ENCODE peak calls at places on chromosomes 7 and 10, in five cellular contexts. P is mesothelial cell of epicardium, F is AG09319, C is lower lobe of right lung, D is AG10803. N is an unnamed sample.

GRCh38 chr7:151366872-151367207 is 25.2 kb downstream of the NUB1 start:
- DNase-seq in P (no peak), F (peak; percentile 14), C (no peak), D (peak; percentile 92), N (no peak)

GRCh38 chr7:103795112-103795511 is 194.3 kb downstream of the RELN start:
- DNase-seq in P (no peak), F (no peak), C (no peak), D (no peak), N (no peak)

GRCh38 chr7:39465055-39465929 is 100.9 kb upstream of the YAE1 start:
- DNase-seq in P (peak; percentile 62), F (peak; percentile 25), C (no peak), D (peak; percentile 67), N (no peak)

GRCh38 chr10:86642021-86642420 is 12.3 kb upstream of the OPN4 start:
- DNase-seq in P (no peak), F (no peak), C (no peak), D (no peak), N (no peak)

GRCh38 chr10:71998840-71999194 is 34.6 kb downstream of the CHST3 start:
- DNase-seq in P (peak; percentile 53), F (peak; percentile 34), C (no peak), D (peak; percentile 69), N (no peak)

GRCh38 chr10:22823109-22823508 is 104.7 kb upstream of the ARMC3 start:
- DNase-seq in P (no peak), F (no peak), C (no peak), D (peak; percentile 77), N (no peak)

GRCh38 chr10:44863344-44864041 is 47.6 kb upstream of the TMEM72 start:
- DNase-seq in P (no peak), F (no peak), C (no peak), D (no peak), N (no peak)

GRCh38 chr10:14009315-14010082 is 321.2 kb downstream of the FRMD4A start:
- DNase-seq in P (no peak), F (peak; percentile 73), C (no peak), D (peak; percentile 88), N (no peak)

GRCh38 chr10:130300608-130301025 is 164.4 kb downstream of the GLRX3 start:
- DNase-seq in P (no peak), F (no peak), C (peak; percentile 73), D (peak; percentile 48), N (no peak)

GRCh38 chr10:126070815-126071214 is 174.5 kb downstream of the FANK1 start:
- DNase-seq in P (no peak), F (no peak), C (no peak), D (no peak), N (no peak)

GRCh38 chr7:111132833-111133232 is 41.9 kb downstream of the LRRN3 start:
- DNase-seq in P (no peak), F (no peak), C (no peak), D (no peak), N (no peak)

GRCh38 chr7:50838675-50839377 is 56.1 kb upstream of the GRB10 start:
- DNase-seq in P (no peak), F (peak; percentile 7), C (no peak), D (peak; percentile 66), N (no peak)

GRCh38 chr7:104943502-104944343 is 70.3 kb upstream of the KMT2E start:
- DNase-seq in P (peak; percentile 49), F (no peak), C (peak; percentile 80), D (no peak), N (peak; percentile 29)

GRCh38 chr7:31058688-31059087 is 6.6 kb downstream of the ADCYAP1R1 start:
- DNase-seq in P (no peak), F (no peak), C (no peak), D (no peak), N (no peak)

GRCh38 chr7:68155676-68156075 is 1159.0 kb downstream of the TYW1 start:
- DNase-seq in P (no peak), F (no peak), C (no peak), D (no peak), N (no peak)

GRCh38 chr7:128703605-128704004 is 31.5 kb downstream of the GARIN1A start:
- DNase-seq in P (no peak), F (no peak), C (no peak), D (peak; percentile 23), N (no peak)

GRCh38 chr7:115226410-115226809 is 304.5 kb downstream of the MDFIC start:
- DNase-seq in P (no peak), F (no peak), C (no peak), D (no peak), N (no peak)

GRCh38 chr7:7882888-7883287 is 85.7 kb upstream of the GLCCI1 start:
- DNase-seq in P (no peak), F (no peak), C (no peak), D (no peak), N (no peak)

GRCh38 chr7:114341648-114342047 is 73.0 kb upstream of the FOXP2 start:
- DNase-seq in P (no peak), F (no peak), C (no peak), D (no peak), N (no peak)

GRCh38 chr7:54967384-54967783 is 51.4 kb upstream of the EGFR start:
- DNase-seq in P (no peak), F (no peak), C (peak; percentile 63), D (peak; percentile 60), N (no peak)

GRCh38 chr7:129550673-129551360 is 48.5 kb downstream of the SMKR1 start:
- DNase-seq in P (no peak), F (peak; percentile 76), C (no peak), D (peak; percentile 49), N (no peak)

GRCh38 chr10:66564341-66564740 is 361.5 kb upstream of the LRRTM3 start:
- DNase-seq in P (no peak), F (no peak), C (no peak), D (no peak), N (no peak)

GRCh38 chr7:112022128-112022527 is 184.1 kb downstream of the DOCK4 start:
- DNase-seq in P (no peak), F (no peak), C (no peak), D (no peak), N (no peak)

GRCh38 chr7:131330299-131330698 is 2.6 kb downstream of the MKLN1 start:
- DNase-seq in P (no peak), F (no peak), C (no peak), D (no peak), N (no peak)

GRCh38 chr7:76191783-76192240 is 9.9 kb upstream of the SRRM3 start:
- DNase-seq in P (no peak), F (no peak), C (no peak), D (peak; percentile 16), N (no peak)

GRCh38 chr7:44534501-44534900 is 6.6 kb downstream of the NPC1L1 start:
- DNase-seq in P (no peak), F (no peak), C (no peak), D (no peak), N (no peak)

GRCh38 chr7:96734343-96734742 is 24.7 kb upstream of the SEM1 start:
- DNase-seq in P (no peak), F (no peak), C (no peak), D (no peak), N (no peak)

GRCh38 chr10:16854623-16855022 is 37.4 kb upstream of the RSU1 start:
- DNase-seq in P (no peak), F (no peak), C (no peak), D (peak; percentile 56), N (no peak)

GRCh38 chr7:87128883-87129282 is 23.4 kb upstream of the DMTF1 start:
- DNase-seq in P (no peak), F (no peak), C (no peak), D (no peak), N (no peak)

GRCh38 chr10:70751991-70752390 is 33.2 kb downstream of the TBATA start:
- DNase-seq in P (no peak), F (no peak), C (no peak), D (no peak), N (no peak)

GRCh38 chr10:66277481-66277880 is 648.4 kb upstream of the LRRTM3 start:
- DNase-seq in P (no peak), F (no peak), C (no peak), D (no peak), N (no peak)

GRCh38 chr7:130277763-130278643 is 11.3 kb downstream of the CPA2 start:
- DNase-seq in P (peak; percentile 57), F (peak; percentile 29), C (no peak), D (peak; percentile 75), N (no peak)

GRCh38 chr7:51012569-51013217 is 230.0 kb upstream of the GRB10 start:
- DNase-seq in P (no peak), F (no peak), C (no peak), D (no peak), N (no peak)

GRCh38 chr7:16412535-16413247 is 8.6 kb downstream of the CRPPA start:
- DNase-seq in P (no peak), F (no peak), C (no peak), D (no peak), N (no peak)

DNA sequence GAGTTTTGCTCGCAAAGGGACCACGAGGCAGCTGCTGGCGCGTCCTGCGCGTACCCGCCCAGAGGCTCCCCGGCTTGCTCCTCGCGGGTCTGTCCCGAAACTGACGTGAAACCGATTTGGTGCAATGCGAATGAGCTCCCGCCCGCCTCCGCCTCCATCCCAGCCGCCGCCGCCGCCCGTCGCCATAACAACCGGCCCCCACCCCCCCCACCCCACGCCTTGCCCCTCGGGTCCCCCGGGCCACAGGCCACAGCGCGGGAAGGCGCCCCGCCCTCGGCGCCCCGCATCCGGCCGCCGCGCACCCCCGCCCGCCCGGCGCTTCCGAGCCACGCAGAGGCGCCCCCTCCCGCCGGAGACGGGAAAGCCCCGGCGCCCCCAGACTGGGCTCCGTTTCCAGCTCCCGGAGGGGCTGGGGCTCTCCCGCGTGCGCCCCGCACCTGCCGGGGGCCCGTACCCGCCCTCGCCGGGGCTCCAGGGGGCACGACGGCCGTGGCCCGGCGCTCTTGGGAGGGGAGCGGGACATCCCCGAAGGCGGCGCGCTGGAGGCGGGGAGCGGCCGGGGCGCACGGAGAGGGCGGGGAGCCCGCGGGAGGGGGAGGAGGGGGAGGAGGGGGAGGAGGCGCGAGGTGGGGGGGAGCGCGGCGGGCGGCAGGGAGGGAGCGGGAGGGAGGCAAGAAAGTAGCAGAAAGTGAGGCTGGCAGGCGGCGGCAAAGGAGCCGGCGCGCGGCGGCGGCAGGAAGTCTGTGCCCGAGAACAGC is at the start of gene CAMK1D:
- DNase-seq in P (peak; percentile 75), F (peak; percentile 46), C (peak; percentile 90), D (peak; percentile 65), N (no peak)
- TF ChIP-seq CTCF in P (no peak), F (no peak), C (peak; percentile 24), D (no peak), N (no peak)

GRCh38 chr10:69636626-69637550 is 6.8 kb downstream of the FAM241B start:
- DNase-seq in P (peak; percentile 32), F (no peak), C (no peak), D (no peak), N (no peak)
- TF ChIP-seq CTCF in P (no peak), F (no peak), C (peak; percentile 14), D (peak; percentile 10), N (no peak)

GRCh38 chr7:142303650-142304049 is 45.8 kb upstream of the PRSS58 start:
- DNase-seq in P (no peak), F (no peak), C (no peak), D (no peak), N (no peak)
- TF ChIP-seq CTCF in P (no peak), F (no peak), C (no peak), D (no peak), N (no peak)

DNA sequence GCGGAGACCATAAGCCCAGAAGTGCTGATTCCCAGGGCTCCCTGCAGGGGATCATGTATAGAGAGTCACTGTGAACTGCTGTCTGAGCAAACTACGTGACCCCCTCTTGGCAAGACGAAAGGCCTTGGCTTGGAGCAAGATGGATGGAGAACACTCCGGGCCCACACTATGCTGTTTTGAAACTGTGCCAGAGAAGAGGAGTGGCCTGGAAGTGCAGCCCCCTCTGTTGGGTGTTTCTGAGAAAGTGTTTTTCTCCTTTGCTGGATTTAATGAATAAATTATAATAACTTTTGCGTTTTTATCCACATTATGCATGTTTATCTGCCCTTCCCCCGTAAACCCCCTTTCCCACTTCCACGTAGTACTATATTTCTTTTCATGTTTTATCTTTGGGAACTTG is 639.3 kb upstream of the GALNT17 start:
- DNase-seq in P (no peak), F (no peak), C (no peak), D (no peak), N (no peak)
- TF ChIP-seq CTCF in P (no peak), F (no peak), C (no peak), D (no peak), N (no peak)

N was measured in omental fat pad.